ENCODE peak calls at places on chromosome 2, in seven cellular contexts. V is HCT116, J is IMR-90, Y is GM12878, Q is HepG2, T is K562, I is H1. H is an unnamed sample.

GRCh38 chr2:144444418-144444817 is 75.5 kb downstream of the ZEB2 start:
- DNase-seq in V (no peak), T (no peak), Y (no peak), Q (no peak), J (no peak), I (peak), H (no peak)

GRCh38 chr2:176473177-176473576 is 203.9 kb downstream of the MTX2 start:
- DNase-seq in J (peak), Y (no peak), I (no peak), V (no peak), Q (no peak), T (no peak), H (no peak)

GRCh38 chr2:19708776-19709175 is 193.0 kb downstream of the TTC32 start:
- DNase-seq in V (no peak), Q (no peak), T (no peak), I (no peak), J (no peak), Y (no peak), H (no peak)

GRCh38 chr2:141029424-141030078 is 1101.3 kb downstream of the LRP1B start:
- DNase-seq in I (no peak), Q (no peak), Y (no peak), T (no peak), J (no peak), V (no peak), H (no peak)

GRCh38 chr2:239315308-239315707 is 85.5 kb downstream of the HDAC4 start:
- DNase-seq in T (no peak), Q (no peak), V (no peak), J (no peak), Y (no peak), I (no peak), H (no peak)

GRCh38 chr2:31831585-31831984 is 179.2 kb downstream of the MEMO1 start:
- DNase-seq in J (peak), V (no peak), I (no peak), T (no peak), Y (no peak), Q (no peak), H (no peak)

GRCh38 chr2:157418215-157418614 is 25.7 kb downstream of the CYTIP start:
- DNase-seq in T (no peak), J (no peak), Y (no peak), V (no peak), Q (no peak), I (no peak), H (no peak)

GRCh38 chr2:208296610-208297009 is 30.6 kb downstream of the PIKFYVE start:
- DNase-seq in Y (no peak), Q (no peak), I (no peak), T (no peak), J (no peak), V (no peak), H (no peak)

GRCh38 chr2:187429989-187430388 is 18.1 kb downstream of the CALCRL start:
- DNase-seq in J (peak), I (no peak), Q (no peak), Y (no peak), T (no peak), V (no peak), H (no peak)

GRCh38 chr2:88355486-88355885 is 97.0 kb downstream of the FOXI3 start:
- DNase-seq in T (no peak), J (no peak), Q (no peak), Y (no peak), I (no peak), V (no peak), H (no peak)

GRCh38 chr2:111111101-111111755 is 9.5 kb upstream of the BCL2L11 start:
- DNase-seq in Y (no peak), Q (no peak), I (no peak), V (no peak), J (no peak), T (no peak), H (no peak)

GRCh38 chr2:111101592-111101991 is 19.1 kb upstream of the BCL2L11 start:
- DNase-seq in I (no peak), J (no peak), Q (no peak), T (no peak), V (no peak), Y (no peak), H (no peak)

GRCh38 chr2:111108745-111109271 is 11.9 kb upstream of the BCL2L11 start:
- DNase-seq in V (no peak), Q (no peak), J (no peak), Y (no peak), T (no peak), I (no peak), H (no peak)

GRCh38 chr2:111102216-111102615 is 18.5 kb upstream of the BCL2L11 start:
- DNase-seq in T (no peak), I (no peak), V (no peak), J (no peak), Q (no peak), Y (no peak), H (no peak)

DNA sequence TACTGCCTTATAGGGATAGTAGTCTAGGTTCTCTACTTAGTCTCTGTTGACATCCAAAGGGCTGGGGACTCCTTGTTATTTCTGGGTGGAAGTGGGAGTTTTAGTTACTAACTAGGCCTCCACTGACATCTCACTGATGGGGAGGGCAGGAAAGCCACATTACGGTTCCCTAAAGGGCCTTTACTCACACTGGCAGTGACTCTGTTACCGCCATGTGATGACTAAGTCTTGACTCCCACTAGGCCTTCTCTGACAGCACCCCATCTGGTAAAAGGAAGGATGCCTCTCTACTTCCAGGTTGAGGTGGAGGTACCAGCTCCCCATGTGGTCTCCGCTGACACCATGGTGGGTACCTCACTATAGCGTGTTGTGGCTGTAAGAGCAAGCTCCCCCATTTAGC is 14.0 kb upstream of the BCL2L11 start:
- DNase-seq in Q (no peak), Y (no peak), J (no peak), V (no peak), T (no peak), I (no peak), H (no peak)
- TF ChIP-seq RAD21 in Q (no peak), Y (no peak), J (no peak), V (no peak), T (no peak), I (no peak), H (no peak)

GRCh38 chr2:1614564-1614963 is 129.8 kb downstream of the PXDN start:
- DNase-seq in V (no peak), T (no peak), I (no peak), Q (no peak), Y (no peak), J (no peak), H (no peak)

GRCh38 chr2:1620081-1620480 is 124.2 kb downstream of the PXDN start:
- DNase-seq in I (no peak), Y (no peak), J (no peak), T (no peak), Q (no peak), V (no peak), H (no peak)

GRCh38 chr2:1618974-1619373 is 125.3 kb downstream of the PXDN start:
- DNase-seq in J (no peak), Y (no peak), Q (no peak), I (no peak), V (no peak), T (no peak), H (no peak)

GRCh38 chr2:1618191-1618961 is 125.9 kb downstream of the PXDN start:
- DNase-seq in Q (no peak), V (no peak), Y (no peak), I (no peak), T (no peak), J (no peak), H (no peak)

DNA sequence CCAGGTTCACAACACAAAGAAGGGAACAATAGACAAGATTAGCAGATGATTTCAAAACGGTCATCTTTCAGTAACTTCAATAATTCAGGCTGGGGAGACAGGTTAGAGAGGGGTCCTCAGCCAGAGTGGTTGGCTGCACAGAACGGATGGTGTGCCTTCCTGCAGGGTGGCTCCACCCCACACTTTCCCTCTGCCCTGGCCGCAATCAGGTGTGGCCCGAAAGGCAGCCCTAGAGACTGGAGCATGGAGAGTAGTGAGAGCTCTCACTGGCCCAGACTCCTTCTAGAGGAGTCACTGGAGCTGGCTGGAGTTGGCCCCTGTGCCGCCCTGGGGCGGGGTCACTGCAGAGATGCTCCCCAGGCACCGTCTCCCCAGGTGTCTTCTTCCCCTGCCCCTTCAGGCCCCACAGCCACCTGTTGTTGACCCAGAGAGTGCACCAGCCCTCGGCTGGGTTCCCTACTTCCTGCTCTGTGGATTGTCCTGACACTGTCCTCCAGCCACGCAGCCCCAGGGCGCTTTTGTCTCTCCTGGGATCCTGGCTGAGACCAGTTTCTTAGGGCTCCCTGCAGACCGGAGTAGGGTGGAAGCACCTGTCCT is 126.8 kb downstream of the PXDN start:
- DNase-seq in V (no peak), Q (no peak), J (no peak), I (no peak), T (no peak), Y (no peak), H (no peak)
- H2AFZ ChIP-seq in V (no peak), Q (no peak), J (no peak), I (no peak), T (no peak), Y (no peak), H (no peak)

GRCh38 chr2:46352621-46353020 is 55.4 kb downstream of the EPAS1 start:
- DNase-seq in T (no peak), J (no peak), Q (no peak), I (no peak), V (no peak), Y (no peak), H (no peak)

GRCh38 chr2:46353509-46353908 is 56.3 kb downstream of the EPAS1 start:
- DNase-seq in I (no peak), T (no peak), J (no peak), Q (no peak), V (no peak), Y (no peak), H (no peak)

GRCh38 chr2:46349115-46349547 is 51.9 kb downstream of the EPAS1 start:
- DNase-seq in Q (peak), T (no peak), I (no peak), V (no peak), J (no peak), Y (no peak), H (no peak)

GRCh38 chr2:46350030-46350699 is 53.0 kb downstream of the EPAS1 start:
- DNase-seq in Y (no peak), T (no peak), V (no peak), Q (no peak), J (no peak), I (no peak), H (peak)

DNA sequence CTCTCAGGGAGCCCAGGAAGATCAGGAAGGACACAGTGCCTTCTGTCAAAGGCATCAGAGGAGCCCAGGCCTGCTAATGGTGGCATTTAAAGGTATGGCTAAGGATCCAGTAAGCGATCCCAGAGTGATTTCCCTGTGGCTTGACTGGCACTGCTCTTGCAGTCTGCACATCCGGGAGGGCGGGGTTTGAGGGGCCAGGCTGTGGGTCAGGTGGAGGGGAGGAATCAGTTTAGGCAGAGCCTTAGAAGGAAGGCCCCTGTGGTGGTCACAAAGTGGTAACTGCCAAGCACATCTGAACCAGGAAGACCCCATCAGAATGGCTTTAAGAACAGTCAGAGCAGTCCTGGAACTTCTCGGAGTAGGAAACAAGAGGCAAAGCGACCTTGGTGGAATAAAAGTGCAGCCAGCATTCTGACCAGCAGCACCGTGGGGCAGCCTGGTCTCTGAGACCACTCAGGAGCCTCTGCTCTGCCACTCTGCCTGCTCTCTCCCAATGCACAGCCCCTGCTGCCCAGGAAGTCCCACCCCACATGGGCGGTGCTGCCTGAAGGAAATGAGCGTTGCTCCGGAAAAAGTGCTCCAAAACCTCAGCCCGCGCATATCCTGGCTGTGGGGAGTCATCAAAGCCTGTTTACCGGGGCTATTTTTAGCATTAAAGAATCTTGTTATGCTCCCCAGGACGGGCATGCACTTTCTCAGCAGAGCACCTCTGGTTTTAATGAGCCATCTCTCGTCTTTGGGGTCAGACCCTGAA is 54.4 kb downstream of the EPAS1 start:
- DNase-seq in V (no peak), Y (no peak), Q (no peak), I (no peak), J (no peak), T (no peak), H (no peak)
- TF ChIP-seq RAD21 in V (no peak), Y (no peak), Q (no peak), I (no peak), J (no peak), T (no peak), H (no peak)

GRCh38 chr2:181426687-181427086 is 30.5 kb upstream of the ITGA4 start:
- DNase-seq in Q (no peak), Y (no peak), I (no peak), V (no peak), J (no peak), T (no peak), H (no peak)

GRCh38 chr2:181421464-181421863 is 35.7 kb upstream of the ITGA4 start:
- DNase-seq in Y (no peak), Q (no peak), V (no peak), T (no peak), I (no peak), J (no peak), H (no peak)

GRCh38 chr2:181419124-181419855 is 37.9 kb upstream of the ITGA4 start:
- DNase-seq in Y (no peak), Q (no peak), T (no peak), J (no peak), V (no peak), I (no peak), H (no peak)

GRCh38 chr2:181420259-181421130 is 36.7 kb upstream of the ITGA4 start:
- DNase-seq in T (no peak), V (no peak), J (no peak), Y (no peak), Q (no peak), I (no peak), H (no peak)

GRCh38 chr2:181421131-181421458 is 36.1 kb upstream of the ITGA4 start:
- DNase-seq in I (no peak), Y (no peak), T (no peak), Q (no peak), V (no peak), J (no peak), H (no peak)
- H2AFZ ChIP-seq in I (no peak), Y (peak), T (no peak), Q (no peak), V (no peak), J (no peak), H (no peak)

GRCh38 chr2:86214503-86214832 is 15.2 kb downstream of the MRPL35 start:
- DNase-seq in V (no peak), T (no peak), I (no peak), Q (no peak), J (no peak), Y (no peak), H (no peak)

GRCh38 chr2:86211033-86211795 is 12.0 kb downstream of the MRPL35 start:
- DNase-seq in V (no peak), T (no peak), Q (peak), J (no peak), I (no peak), Y (no peak), H (no peak)

GRCh38 chr2:86213056-86213455 is 13.8 kb downstream of the MRPL35 start:
- DNase-seq in J (no peak), T (no peak), V (no peak), Y (no peak), I (no peak), Q (no peak), H (no peak)

GRCh38 chr2:86211796-86212188 is 12.5 kb downstream of the MRPL35 start:
- DNase-seq in V (no peak), I (no peak), Y (no peak), J (no peak), Q (no peak), T (no peak), H (no peak)

GRCh38 chr2:86213699-86214502 is 14.6 kb downstream of the MRPL35 start:
- DNase-seq in V (no peak), Q (no peak), Y (no peak), T (peak), I (no peak), J (peak), H (no peak)
- TF ChIP-seq RAD21 in V (no peak), Q (no peak), Y (no peak), T (no peak), I (no peak), J (no peak), H (no peak)

DNA sequence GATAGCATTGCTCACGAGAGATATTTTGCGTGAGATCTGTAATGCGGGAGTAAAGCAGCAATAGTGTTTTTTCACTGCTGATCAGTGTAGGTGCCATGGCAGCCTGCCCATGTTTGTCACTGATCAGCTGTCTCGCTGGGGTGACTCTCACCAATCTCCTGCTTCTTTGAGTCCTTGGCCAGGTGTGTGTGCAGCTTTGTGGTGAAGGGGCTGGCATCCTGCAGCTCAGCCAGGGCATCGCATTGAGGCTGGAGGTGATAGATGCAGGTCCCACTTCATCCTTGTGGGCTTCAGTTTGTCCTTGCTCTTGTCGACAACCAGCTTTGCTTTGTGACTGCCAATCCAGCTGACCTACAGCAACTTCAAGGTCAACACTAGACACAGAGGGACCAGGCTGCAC is 258.3 kb upstream of the CXCR4 start:
- DNase-seq in V (no peak), Q (no peak), Y (no peak), T (no peak), J (no peak), I (peak), H (no peak)
- H2AFZ ChIP-seq in V (no peak), Q (no peak), Y (no peak), T (no peak), J (no peak), I (peak), H (no peak)